ENCODE peak calls at places on chromosomes 13 and 19, in seven cellular contexts. B, C, Z, X, M, Q and T are unnamed samples.

GRCh38 chr13:110726726-110727125 is 13.2 kb downstream of the ING1 start:
- DNase-seq in B (peak; percentile 27), C (no peak), Z (no peak), X (no peak), M (no peak), Q (no peak), T (no peak)

GRCh38 chr19:11164879-11165406 is 9.4 kb upstream of the SPC24 start:
- DNase-seq in B (no peak), C (peak; percentile 55), Z (peak; percentile 93), X (peak; percentile 62), M (peak; percentile 89), Q (peak; percentile 87), T (peak; percentile 96)

GRCh38 chr19:45676851-45677263 is 8.8 kb downstream of the GIPR start:
- DNase-seq in B (peak; percentile 19), C (no peak), Z (no peak), X (peak; percentile 37), M (no peak), Q (no peak), T (no peak)

GRCh38 chr19:40683437-40683836 is 7.0 kb downstream of the NUMBL start:
- DNase-seq in B (no peak), C (no peak), Z (no peak), X (no peak), M (no peak), Q (no peak), T (no peak)

GRCh38 chr13:65149687-65150086 is 2080.4 kb downstream of the PCDH9 start:
- DNase-seq in B (no peak), C (no peak), Z (no peak), X (no peak), M (no peak), Q (no peak), T (no peak)

GRCh38 chr19:6055013-6055795 is 55.1 kb downstream of the RFX2 start:
- DNase-seq in B (no peak), C (peak; percentile 9), Z (no peak), X (peak; percentile 9), M (no peak), Q (no peak), T (no peak)

GRCh38 chr13:24115671-24116070 is 44.8 kb upstream of the SPATA13 start:
- DNase-seq in B (no peak), C (no peak), Z (no peak), X (no peak), M (no peak), Q (no peak), T (no peak)

GRCh38 chr19:46088101-46088500 is 36.4 kb downstream of the IGFL3 start:
- DNase-seq in B (no peak), C (no peak), Z (no peak), X (no peak), M (no peak), Q (no peak), T (no peak)

GRCh38 chr13:50720856-50721663 is 122.4 kb downstream of the DLEU7 start:
- DNase-seq in B (no peak), C (no peak), Z (no peak), X (no peak), M (no peak), Q (no peak), T (no peak)

GRCh38 chr13:64154514-64154913 is 2738.9 kb upstream of the PCDH20 start:
- DNase-seq in B (no peak), C (no peak), Z (peak; percentile 54), X (no peak), M (no peak), Q (no peak), T (no peak)

DNA sequence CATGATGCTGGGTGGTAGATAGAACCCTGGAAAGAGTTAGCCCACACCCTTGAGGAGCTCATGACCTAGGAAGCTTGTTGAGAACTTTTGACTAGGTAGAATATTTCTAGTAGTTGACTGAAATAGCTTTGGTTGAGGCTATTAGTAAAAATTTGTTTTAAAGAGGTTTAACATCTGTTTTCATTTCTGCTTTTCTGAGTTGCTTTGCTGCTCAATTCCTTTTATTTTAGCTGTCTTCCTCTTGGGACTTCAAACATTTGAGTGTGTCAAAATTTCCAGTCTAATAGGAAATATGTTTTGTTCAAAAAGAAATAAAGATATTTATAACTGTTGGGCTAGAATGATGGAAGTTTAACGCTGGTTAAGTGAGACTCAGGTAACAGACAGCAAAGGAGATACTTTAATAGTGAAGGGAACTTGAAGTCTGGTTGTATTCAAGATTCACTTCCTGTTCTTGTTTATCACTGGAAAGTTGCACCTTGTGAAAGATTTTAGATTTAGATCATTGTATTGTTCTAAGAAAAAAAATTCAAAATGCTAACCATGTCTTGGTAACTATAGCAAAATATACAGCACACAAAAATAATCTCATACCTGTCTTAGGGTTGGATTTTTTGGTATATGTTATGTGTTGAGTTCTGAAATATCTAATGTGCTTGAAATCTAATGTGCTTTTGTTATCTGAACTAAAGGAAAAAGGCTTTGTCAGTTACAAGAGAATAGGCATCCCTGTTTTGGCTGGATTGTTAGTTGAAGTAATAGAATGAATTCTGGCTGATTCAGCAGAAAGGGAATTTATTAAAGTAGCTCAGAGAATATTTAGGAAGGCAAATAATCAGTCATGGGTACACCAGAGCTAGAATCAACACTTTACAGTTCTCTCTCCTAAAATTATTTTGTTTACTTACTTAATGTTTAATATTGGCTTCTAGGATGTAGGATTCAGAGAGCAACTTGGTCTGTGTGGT is 24.4 kb upstream of the GPR18 start:
- DNase-seq in B (no peak), C (no peak), Z (no peak), X (no peak), M (no peak), Q (no peak), T (no peak)
- H3K27ac ChIP-seq in B (peak overlapping the region; percentile 80), C (peak overlapping the region; percentile 67), Z (no peak overlapping the region), X (peak overlapping the region; percentile 64), M (peak overlapping the region; percentile 53), Q (no peak overlapping the region), T (peak overlapping the region; percentile 37)

GRCh38 chr13:78129850-78130249 is 211.2 kb upstream of the EDNRB start:
- DNase-seq in B (no peak), C (no peak), Z (no peak), X (no peak), M (no peak), Q (no peak), T (no peak)

GRCh38 chr13:78133511-78133910 is 214.9 kb upstream of the EDNRB start:
- DNase-seq in B (no peak), C (no peak), Z (no peak), X (no peak), M (no peak), Q (no peak), T (no peak)

GRCh38 chr13:78137404-78138142 is 218.9 kb upstream of the EDNRB start:
- DNase-seq in B (no peak), C (no peak), Z (peak; percentile 78), X (no peak), M (no peak), Q (no peak), T (no peak)

GRCh38 chr13:78136966-78137365 is 218.3 kb upstream of the EDNRB start:
- DNase-seq in B (no peak), C (no peak), Z (no peak), X (no peak), M (no peak), Q (no peak), T (no peak)

DNA sequence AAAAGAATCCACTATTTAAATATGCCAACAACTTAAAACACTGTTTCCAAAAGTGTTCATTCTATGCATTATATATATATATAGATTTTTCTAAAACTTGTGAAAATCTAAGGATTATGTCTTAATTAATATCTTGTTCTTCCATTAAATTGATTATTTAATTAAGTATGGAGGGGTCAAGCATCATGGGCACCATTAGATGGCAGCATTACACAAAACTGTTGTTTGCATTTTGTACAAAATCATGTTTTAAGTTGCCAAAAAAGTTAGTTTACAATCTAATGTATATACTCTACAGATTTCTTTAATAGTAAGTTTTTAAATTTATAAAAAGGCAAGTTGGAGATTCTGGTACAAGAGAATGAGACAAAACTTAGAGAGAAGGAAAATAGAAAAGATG is 213.2 kb upstream of the EDNRB start:
- DNase-seq in B (no peak), C (no peak), Z (peak; percentile 32), X (no peak), M (no peak), Q (no peak), T (no peak)
- TF ChIP-seq CTCF in B (peak; percentile 3), C (no peak), Z (peak; percentile 45), X (no peak), M (no peak), Q (no peak), T (no peak)

DNA sequence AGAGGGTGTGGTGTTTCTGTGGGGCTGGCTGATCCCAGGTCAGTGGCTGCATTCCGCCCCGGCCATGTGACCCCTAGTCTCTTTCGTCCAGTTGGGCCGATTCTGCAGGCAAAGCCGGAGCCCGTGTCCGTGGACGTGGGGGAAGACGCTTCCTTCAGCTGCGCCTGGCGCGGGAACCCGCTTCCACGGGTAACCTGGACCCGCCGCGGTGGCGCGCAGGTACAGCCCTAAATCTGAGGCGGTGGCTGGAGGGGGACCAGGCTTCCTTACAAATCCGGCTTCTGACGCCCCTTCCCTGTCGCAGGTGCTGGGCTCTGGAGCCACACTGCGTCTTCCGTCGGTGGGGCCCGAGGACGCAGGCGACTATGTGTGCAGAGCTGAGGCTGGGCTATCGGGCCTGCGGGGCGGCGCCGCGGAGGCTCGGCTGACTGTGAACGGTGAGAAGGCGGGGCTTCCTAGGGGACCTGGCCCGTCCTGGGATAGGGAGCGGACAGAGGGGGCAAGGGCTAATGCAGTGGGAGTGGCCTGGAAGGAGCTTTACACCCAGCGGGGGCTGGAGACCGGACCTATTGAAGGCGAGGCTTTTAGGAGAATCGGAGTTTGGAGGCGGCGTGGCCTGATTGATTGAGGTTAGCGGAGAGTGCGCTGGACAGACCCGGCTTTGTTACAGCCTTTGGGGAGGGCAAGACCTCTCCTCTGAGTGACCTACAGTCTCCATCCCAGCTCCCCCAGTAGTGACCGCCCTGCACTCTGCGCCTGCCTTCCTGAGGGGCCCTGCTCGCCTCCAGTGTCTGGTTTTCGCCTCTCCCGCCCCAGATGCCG is 4.3 kb downstream of the KIRREL2 start:
- DNase-seq in B (no peak), C (no peak), Z (no peak), X (no peak), M (no peak), Q (no peak), T (no peak)
- H3K27me3 ChIP-seq in B (peaks cover 42% of the 10 kb centered on the region), C (peaks cover 31% of the 10 kb centered on the region), Z (peaks cover 44% of the 10 kb centered on the region), X (peaks cover 26% of the 10 kb centered on the region), M (peaks cover 99% of the 10 kb centered on the region), Q (no peaks in the 10 kb centered on the region), T (peaks cover 2% of the 10 kb centered on the region)

GRCh38 chr13:79434578-79434977 is 28.5 kb upstream of the RBM26 start:
- DNase-seq in B (no peak), C (no peak), Z (peak; percentile 12), X (no peak), M (no peak), Q (no peak), T (no peak)

GRCh38 chr13:79432992-79433391 is 26.9 kb upstream of the RBM26 start:
- DNase-seq in B (no peak), C (no peak), Z (no peak), X (no peak), M (no peak), Q (no peak), T (no peak)

GRCh38 chr13:79432086-79432485 is 26.0 kb upstream of the RBM26 start:
- DNase-seq in B (no peak), C (no peak), Z (no peak), X (no peak), M (no peak), Q (no peak), T (no peak)

GRCh38 chr13:79440958-79441553 is 35.0 kb upstream of the RBM26 start:
- DNase-seq in B (no peak), C (no peak), Z (no peak), X (peak; percentile 65), M (no peak), Q (no peak), T (no peak)

GRCh38 chr13:79435549-79435948 is 29.5 kb upstream of the RBM26 start:
- DNase-seq in B (no peak), C (no peak), Z (peak; percentile 21), X (no peak), M (no peak), Q (no peak), T (no peak)
- H3K27ac ChIP-seq in B (no peak overlapping the region), C (no peak overlapping the region), Z (no peak overlapping the region), X (peak overlapping the region; percentile 68), M (no peak overlapping the region), Q (no peak overlapping the region), T (no peak overlapping the region)